ENCODE peak calls at places on chromosomes 12 and 14, in nine cellular contexts. F is lower lobe of right lung, Z is IMR-90, U is testis, H is GM12865, Y is RWPE2, E is heart left ventricle, C is AG04450, S is endothelial cell. V is an unnamed sample.

GRCh38 chr12:130576286-130576933 is 139.7 kb downstream of the RIMBP2 start:
- DNase-seq in F (no peak), Z (no peak), U (no peak), H (no peak), Y (no peak), E (no peak), C (no peak), S (no peak), V (no peak)

GRCh38 chr12:122088181-122088810 is 9.7 kb downstream of the MLXIP start:
- DNase-seq in F (no peak), Z (no peak), U (no peak), H (no peak), Y (no peak), E (peak), C (no peak), S (no peak), V (no peak)

GRCh38 chr12:75011120-75011519 is 198.5 kb downstream of the KCNC2 start:
- DNase-seq in F (no peak), Z (no peak), U (no peak), H (no peak), Y (no peak), E (no peak), C (no peak), S (no peak), V (no peak)

GRCh38 chr12:105214670-105215375 is 21.2 kb downstream of the APPL2 start:
- DNase-seq in F (no peak), Z (no peak), U (no peak), H (no peak), Y (peak), E (no peak), C (no peak), S (no peak), V (no peak)

GRCh38 chr14:67491741-67492504 is 3.4 kb upstream of the TMEM229B start:
- DNase-seq in F (no peak), Z (no peak), U (no peak), H (no peak), Y (no peak), E (peak), C (no peak), S (no peak), V (no peak)

GRCh38 chr14:96599076-96599475 is 96.9 kb downstream of the PAPOLA start:
- DNase-seq in F (no peak), Z (no peak), U (no peak), H (no peak), Y (no peak), E (no peak), C (no peak), S (no peak), V (no peak)

GRCh38 chr12:41514050-41514449 is 325.9 kb downstream of the PDZRN4 start:
- DNase-seq in F (no peak), Z (no peak), U (no peak), H (no peak), Y (no peak), E (no peak), C (no peak), S (no peak), V (no peak)

GRCh38 chr12:83954939-83955601 is 957.5 kb downstream of the SLC6A15 start:
- DNase-seq in F (no peak), Z (no peak), U (peak), H (peak), Y (no peak), E (no peak), C (no peak), S (no peak), V (no peak)

GRCh38 chr12:31524791-31525495 is 66.0 kb downstream of the DENND5B start:
- DNase-seq in F (no peak), Z (peak), U (no peak), H (peak), Y (no peak), E (no peak), C (no peak), S (no peak), V (no peak)

GRCh38 chr12:117125275-117125613 is 26.0 kb upstream of the TESC start:
- DNase-seq in F (no peak), Z (peak), U (no peak), H (no peak), Y (no peak), E (no peak), C (no peak), S (no peak), V (no peak)

GRCh38 chr14:79661762-79662161 is 549.5 kb downstream of the DIO2 start:
- DNase-seq in F (no peak), Z (peak), U (no peak), H (no peak), Y (no peak), E (no peak), C (no peak), S (no peak), V (no peak)

GRCh38 chr14:81435578-81436295 is 35.6 kb upstream of the STON2 start:
- DNase-seq in F (peak), Z (peak), U (peak), H (no peak), Y (peak), E (peak), C (no peak), S (peak), V (no peak)

GRCh38 chr12:100077367-100077766 is 65.3 kb downstream of the BLTP3B start:
- DNase-seq in F (no peak), Z (no peak), U (no peak), H (no peak), Y (no peak), E (no peak), C (no peak), S (no peak), V (no peak)
- TF ChIP-seq CTCF in F (no peak), Z (peak), U (no peak), H (no peak), Y (peak), E (no peak), C (peak), S (no peak), V (peak)

DNA sequence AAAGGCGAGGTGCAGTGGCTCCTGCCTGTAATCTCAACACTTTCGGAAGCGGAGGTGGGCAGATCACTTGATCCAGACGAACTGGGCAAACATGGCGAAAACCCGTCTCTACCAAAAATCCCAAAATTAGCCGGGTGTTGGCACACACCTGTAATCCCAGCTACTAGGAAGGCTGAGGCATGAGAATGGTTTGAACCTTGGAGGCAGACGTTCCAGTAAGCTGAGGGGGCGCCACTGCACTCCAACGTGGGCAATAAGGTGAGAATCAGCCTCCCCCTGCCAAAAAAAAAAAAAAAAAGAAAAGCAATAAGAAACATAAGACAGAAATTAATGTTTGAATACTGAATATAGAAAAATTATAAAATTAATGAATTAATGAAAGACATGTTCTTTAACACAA is 928.7 kb downstream of the LRFN5 start:
- DNase-seq in F (no peak), Z (no peak), U (no peak), H (no peak), Y (no peak), E (no peak), C (no peak), S (no peak), V (no peak)
- TF ChIP-seq CTCF in F (no peak), Z (no peak), U (no peak), H (no peak), Y (no peak), E (no peak), C (no peak), S (no peak), V (no peak)

GRCh38 chr12:123363385-123363742 is 1.3 kb downstream of the SBNO1 start:
- DNase-seq in F (no peak), Z (peak), U (no peak), H (peak), Y (no peak), E (no peak), C (no peak), S (no peak), V (no peak)

GRCh38 chr12:123363743-123364531 is 710 bp downstream of the SBNO1 start:
- DNase-seq in F (peak), Z (no peak), U (peak), H (peak), Y (no peak), E (peak), C (no peak), S (peak), V (no peak)

GRCh38 chr12:123364532-123365140 is at the start of gene SBNO1:
- DNase-seq in F (peak), Z (peak), U (peak), H (peak), Y (peak), E (peak), C (peak), S (peak), V (peak)

GRCh38 chr12:123367511-123367910 is 2.9 kb upstream of the SBNO1 start:
- DNase-seq in F (no peak), Z (no peak), U (no peak), H (no peak), Y (no peak), E (no peak), C (no peak), S (no peak), V (no peak)

DNA sequence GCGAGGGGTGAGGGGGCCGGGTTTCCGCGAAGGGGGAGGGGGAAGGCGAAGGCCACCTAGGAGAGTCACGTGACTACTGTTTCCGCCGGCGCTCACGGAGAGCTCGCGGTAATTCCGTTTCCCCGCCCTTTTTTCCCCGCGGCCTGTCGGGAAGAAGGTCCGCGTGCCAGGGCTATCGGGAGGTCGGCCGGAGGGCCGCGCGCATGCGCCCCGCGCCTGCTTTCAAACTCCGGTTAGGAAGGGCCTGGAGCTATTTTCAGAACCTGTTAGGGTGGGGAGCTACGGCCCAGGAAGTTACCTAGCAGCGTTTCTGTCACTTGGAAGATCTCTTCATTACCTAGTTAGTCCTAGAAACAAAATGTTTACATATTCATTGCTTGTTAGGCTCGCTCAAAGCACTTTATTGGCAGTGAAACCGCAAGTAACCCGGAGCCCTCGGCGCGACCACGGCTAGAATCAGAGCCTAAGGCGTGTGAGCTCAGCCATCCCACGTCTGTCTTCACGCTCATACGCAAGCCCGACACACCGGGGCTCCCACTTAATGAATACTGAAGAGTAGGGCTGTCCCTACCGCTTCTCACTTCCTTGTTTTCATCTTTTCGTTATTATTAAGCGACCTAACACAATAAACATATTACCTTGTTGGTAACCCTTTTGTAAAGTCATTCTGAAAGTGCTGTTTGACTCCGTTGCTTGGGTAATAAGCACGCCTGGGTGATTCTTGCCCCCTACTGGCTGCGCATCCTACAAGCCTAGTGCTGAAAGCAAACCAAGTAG is 682 bp upstream of the SBNO1 start:
- DNase-seq in F (peak), Z (peak), U (peak), H (peak), Y (peak), E (peak), C (peak), S (peak), V (peak)
- TF ChIP-seq CTCF in F (peak), Z (peak), U (peak), H (peak), Y (peak), E (peak), C (peak), S (peak), V (peak)

GRCh38 chr12:43428088-43428600 is 123.9 kb downstream of the ADAMTS20 start:
- DNase-seq in F (no peak), Z (no peak), U (no peak), H (no peak), Y (no peak), E (no peak), C (no peak), S (no peak), V (no peak)
- TF ChIP-seq CTCF in F (no peak), Z (no peak), U (no peak), H (no peak), Y (no peak), E (no peak), C (no peak), S (no peak), V (no peak)